ENCODE peak calls at places on chromosomes 6 and 20, in four cellular contexts. One of them, this sample, is unnamed.

GRCh38 chr6:43830775-43831174 is 60.8 kb downstream of the VEGFA start:
- ATAC-seq in stimulated activated effector memory CD8-positive, alpha-beta T cell treated with anti-CD3 and anti-CD28 coated beads, Interleukin-12 subunit alpha, Interleukin-12 subunit beta, amount 100 ng/mL, for 72 hours: no peak
- ATAC-seq in activated T-cell treated with anti-CD3 and anti-CD28 coated beads, Interleukin-2, amount 50 U/mL, for 72 hours: no peak
- ATAC-seq in naive thymus-derived CD8-positive, alpha-beta T cell: no peak
- ATAC-seq in this sample: no peak

GRCh38 chr6:134553941-134554340 is 236.0 kb upstream of the SGK1 start:
- ATAC-seq in stimulated activated effector memory CD8-positive, alpha-beta T cell treated with anti-CD3 and anti-CD28 coated beads, Interleukin-12 subunit alpha, Interleukin-12 subunit beta, amount 100 ng/mL, for 72 hours: no peak
- ATAC-seq in activated T-cell treated with anti-CD3 and anti-CD28 coated beads, Interleukin-2, amount 50 U/mL, for 72 hours: no peak
- ATAC-seq in naive thymus-derived CD8-positive, alpha-beta T cell: no peak
- ATAC-seq in this sample: no peak

GRCh38 chr6:1762203-1762602 is 152.5 kb downstream of the FOXC1 start:
- ATAC-seq in stimulated activated effector memory CD8-positive, alpha-beta T cell treated with anti-CD3 and anti-CD28 coated beads, Interleukin-12 subunit alpha, Interleukin-12 subunit beta, amount 100 ng/mL, for 72 hours: no peak
- ATAC-seq in activated T-cell treated with anti-CD3 and anti-CD28 coated beads, Interleukin-2, amount 50 U/mL, for 72 hours: no peak
- ATAC-seq in naive thymus-derived CD8-positive, alpha-beta T cell: no peak
- ATAC-seq in this sample: no peak

GRCh38 chr20:60113024-60113724 is 155.0 kb downstream of the CDH26 start:
- ATAC-seq in stimulated activated effector memory CD8-positive, alpha-beta T cell treated with anti-CD3 and anti-CD28 coated beads, Interleukin-12 subunit alpha, Interleukin-12 subunit beta, amount 100 ng/mL, for 72 hours: no peak
- ATAC-seq in activated T-cell treated with anti-CD3 and anti-CD28 coated beads, Interleukin-2, amount 50 U/mL, for 72 hours: no peak
- ATAC-seq in naive thymus-derived CD8-positive, alpha-beta T cell: no peak
- ATAC-seq in this sample: no peak

GRCh38 chr20:31716818-31717477 is 5.7 kb downstream of the BCL2L1 start:
- ATAC-seq in stimulated activated effector memory CD8-positive, alpha-beta T cell treated with anti-CD3 and anti-CD28 coated beads, Interleukin-12 subunit alpha, Interleukin-12 subunit beta, amount 100 ng/mL, for 72 hours: peak
- ATAC-seq in activated T-cell treated with anti-CD3 and anti-CD28 coated beads, Interleukin-2, amount 50 U/mL, for 72 hours: peak
- ATAC-seq in naive thymus-derived CD8-positive, alpha-beta T cell: no peak
- ATAC-seq in this sample: peak

GRCh38 chr20:47711046-47711752 is 74.1 kb downstream of the SULF2 start:
- ATAC-seq in stimulated activated effector memory CD8-positive, alpha-beta T cell treated with anti-CD3 and anti-CD28 coated beads, Interleukin-12 subunit alpha, Interleukin-12 subunit beta, amount 100 ng/mL, for 72 hours: no peak
- ATAC-seq in activated T-cell treated with anti-CD3 and anti-CD28 coated beads, Interleukin-2, amount 50 U/mL, for 72 hours: no peak
- ATAC-seq in naive thymus-derived CD8-positive, alpha-beta T cell: no peak
- ATAC-seq in this sample: no peak

GRCh38 chr6:3849681-3850450 is 693 bp downstream of the FAM50B start:
- ATAC-seq in stimulated activated effector memory CD8-positive, alpha-beta T cell treated with anti-CD3 and anti-CD28 coated beads, Interleukin-12 subunit alpha, Interleukin-12 subunit beta, amount 100 ng/mL, for 72 hours: no peak
- ATAC-seq in activated T-cell treated with anti-CD3 and anti-CD28 coated beads, Interleukin-2, amount 50 U/mL, for 72 hours: no peak
- ATAC-seq in naive thymus-derived CD8-positive, alpha-beta T cell: no peak
- ATAC-seq in this sample: no peak

GRCh38 chr6:24908555-24908954 is 27.2 kb downstream of the RIPOR2 start:
- ATAC-seq in stimulated activated effector memory CD8-positive, alpha-beta T cell treated with anti-CD3 and anti-CD28 coated beads, Interleukin-12 subunit alpha, Interleukin-12 subunit beta, amount 100 ng/mL, for 72 hours: no peak
- ATAC-seq in activated T-cell treated with anti-CD3 and anti-CD28 coated beads, Interleukin-2, amount 50 U/mL, for 72 hours: no peak
- ATAC-seq in naive thymus-derived CD8-positive, alpha-beta T cell: no peak
- ATAC-seq in this sample: no peak

GRCh38 chr6:138101946-138102731 is 5.1 kb downstream of the PERP start:
- ATAC-seq in stimulated activated effector memory CD8-positive, alpha-beta T cell treated with anti-CD3 and anti-CD28 coated beads, Interleukin-12 subunit alpha, Interleukin-12 subunit beta, amount 100 ng/mL, for 72 hours: no peak
- ATAC-seq in activated T-cell treated with anti-CD3 and anti-CD28 coated beads, Interleukin-2, amount 50 U/mL, for 72 hours: no peak
- ATAC-seq in naive thymus-derived CD8-positive, alpha-beta T cell: no peak
- ATAC-seq in this sample: no peak

GRCh38 chr6:11410539-11411307 is 126.8 kb upstream of the TMEM170B start:
- ATAC-seq in stimulated activated effector memory CD8-positive, alpha-beta T cell treated with anti-CD3 and anti-CD28 coated beads, Interleukin-12 subunit alpha, Interleukin-12 subunit beta, amount 100 ng/mL, for 72 hours: peak
- ATAC-seq in activated T-cell treated with anti-CD3 and anti-CD28 coated beads, Interleukin-2, amount 50 U/mL, for 72 hours: peak
- ATAC-seq in naive thymus-derived CD8-positive, alpha-beta T cell: no peak
- ATAC-seq in this sample: peak

GRCh38 chr6:37032239-37032638 is 26.8 kb downstream of the FGD2 start:
- ATAC-seq in stimulated activated effector memory CD8-positive, alpha-beta T cell treated with anti-CD3 and anti-CD28 coated beads, Interleukin-12 subunit alpha, Interleukin-12 subunit beta, amount 100 ng/mL, for 72 hours: no peak
- ATAC-seq in activated T-cell treated with anti-CD3 and anti-CD28 coated beads, Interleukin-2, amount 50 U/mL, for 72 hours: no peak
- ATAC-seq in naive thymus-derived CD8-positive, alpha-beta T cell: no peak
- ATAC-seq in this sample: no peak

GRCh38 chr20:37394543-37395410 is 48.8 kb downstream of the SRC start:
- ATAC-seq in stimulated activated effector memory CD8-positive, alpha-beta T cell treated with anti-CD3 and anti-CD28 coated beads, Interleukin-12 subunit alpha, Interleukin-12 subunit beta, amount 100 ng/mL, for 72 hours: no peak
- ATAC-seq in activated T-cell treated with anti-CD3 and anti-CD28 coated beads, Interleukin-2, amount 50 U/mL, for 72 hours: no peak
- ATAC-seq in naive thymus-derived CD8-positive, alpha-beta T cell: no peak
- ATAC-seq in this sample: no peak

GRCh38 chr20:3731944-3732326 is 550 bp upstream of the HSPA12B start:
- ATAC-seq in stimulated activated effector memory CD8-positive, alpha-beta T cell treated with anti-CD3 and anti-CD28 coated beads, Interleukin-12 subunit alpha, Interleukin-12 subunit beta, amount 100 ng/mL, for 72 hours: no peak
- ATAC-seq in activated T-cell treated with anti-CD3 and anti-CD28 coated beads, Interleukin-2, amount 50 U/mL, for 72 hours: no peak
- ATAC-seq in naive thymus-derived CD8-positive, alpha-beta T cell: no peak
- ATAC-seq in this sample: no peak

GRCh38 chr20:38649275-38649891 is 47.8 kb downstream of the ARHGAP40 start:
- ATAC-seq in stimulated activated effector memory CD8-positive, alpha-beta T cell treated with anti-CD3 and anti-CD28 coated beads, Interleukin-12 subunit alpha, Interleukin-12 subunit beta, amount 100 ng/mL, for 72 hours: no peak
- ATAC-seq in activated T-cell treated with anti-CD3 and anti-CD28 coated beads, Interleukin-2, amount 50 U/mL, for 72 hours: no peak
- ATAC-seq in naive thymus-derived CD8-positive, alpha-beta T cell: no peak
- ATAC-seq in this sample: no peak

GRCh38 chr6:939047-939363 is 246.1 kb upstream of the EXOC2 start:
- ATAC-seq in stimulated activated effector memory CD8-positive, alpha-beta T cell treated with anti-CD3 and anti-CD28 coated beads, Interleukin-12 subunit alpha, Interleukin-12 subunit beta, amount 100 ng/mL, for 72 hours: no peak
- ATAC-seq in activated T-cell treated with anti-CD3 and anti-CD28 coated beads, Interleukin-2, amount 50 U/mL, for 72 hours: no peak
- ATAC-seq in naive thymus-derived CD8-positive, alpha-beta T cell: no peak
- ATAC-seq in this sample: no peak

GRCh38 chr20:57409672-57410397 is 18.6 kb downstream of the RBM38 start:
- ATAC-seq in stimulated activated effector memory CD8-positive, alpha-beta T cell treated with anti-CD3 and anti-CD28 coated beads, Interleukin-12 subunit alpha, Interleukin-12 subunit beta, amount 100 ng/mL, for 72 hours: no peak
- ATAC-seq in activated T-cell treated with anti-CD3 and anti-CD28 coated beads, Interleukin-2, amount 50 U/mL, for 72 hours: no peak
- ATAC-seq in naive thymus-derived CD8-positive, alpha-beta T cell: peak
- ATAC-seq in this sample: no peak

GRCh38 chr20:50854512-50855249 is 59.8 kb downstream of the BCAS4 start:
- ATAC-seq in stimulated activated effector memory CD8-positive, alpha-beta T cell treated with anti-CD3 and anti-CD28 coated beads, Interleukin-12 subunit alpha, Interleukin-12 subunit beta, amount 100 ng/mL, for 72 hours: no peak
- ATAC-seq in activated T-cell treated with anti-CD3 and anti-CD28 coated beads, Interleukin-2, amount 50 U/mL, for 72 hours: no peak
- ATAC-seq in naive thymus-derived CD8-positive, alpha-beta T cell: no peak
- ATAC-seq in this sample: no peak

GRCh38 chr20:41167118-41167470 is 29.8 kb downstream of the PLCG1 start:
- ATAC-seq in stimulated activated effector memory CD8-positive, alpha-beta T cell treated with anti-CD3 and anti-CD28 coated beads, Interleukin-12 subunit alpha, Interleukin-12 subunit beta, amount 100 ng/mL, for 72 hours: no peak
- ATAC-seq in activated T-cell treated with anti-CD3 and anti-CD28 coated beads, Interleukin-2, amount 50 U/mL, for 72 hours: no peak
- ATAC-seq in naive thymus-derived CD8-positive, alpha-beta T cell: no peak
- ATAC-seq in this sample: peak

GRCh38 chr6:157982297-157982579 is 575 bp downstream of the SYNJ2 start:
- ATAC-seq in stimulated activated effector memory CD8-positive, alpha-beta T cell treated with anti-CD3 and anti-CD28 coated beads, Interleukin-12 subunit alpha, Interleukin-12 subunit beta, amount 100 ng/mL, for 72 hours: peak
- ATAC-seq in activated T-cell treated with anti-CD3 and anti-CD28 coated beads, Interleukin-2, amount 50 U/mL, for 72 hours: peak
- ATAC-seq in naive thymus-derived CD8-positive, alpha-beta T cell: no peak
- ATAC-seq in this sample: peak

GRCh38 chr6:167244991-167245390 is 46.1 kb upstream of the UNC93A start:
- ATAC-seq in stimulated activated effector memory CD8-positive, alpha-beta T cell treated with anti-CD3 and anti-CD28 coated beads, Interleukin-12 subunit alpha, Interleukin-12 subunit beta, amount 100 ng/mL, for 72 hours: no peak
- ATAC-seq in activated T-cell treated with anti-CD3 and anti-CD28 coated beads, Interleukin-2, amount 50 U/mL, for 72 hours: no peak
- ATAC-seq in naive thymus-derived CD8-positive, alpha-beta T cell: no peak
- ATAC-seq in this sample: no peak